ENCODE peak calls at places on chromosomes 11 and 22, in seven cellular contexts. T is naive thymus-derived CD8-positive, alpha-beta T cell; X is AG09319; E is transverse colon; D is activated naive CD8-positive, alpha-beta T cell treated with anti-CD3 and anti-CD28 coated beads for 36 hours; U is mucosa of gallbladder; M is colonic mucosa. B is an unnamed sample.

GRCh38 chr22:25027052-25027525 is 74.6 kb downstream of the KIAA1671 start:
- DNase-seq in T (no peak), X (no peak), E (peak), D (no peak), U (no peak), M (peak), B (no peak)

GRCh38 chr11:58577441-58578135 is 1.3 kb upstream of the ZFP91 start:
- DNase-seq in T (no peak), X (peak), E (peak), D (peak), U (peak), M (peak), B (no peak)

GRCh38 chr22:37137903-37138665 is 11.6 kb downstream of the IL2RB start:
- DNase-seq in T (no peak), X (no peak), E (no peak), D (no peak), U (no peak), M (no peak), B (no peak)

GRCh38 chr11:128026596-128026995 is 560.8 kb downstream of the ETS1 start:
- DNase-seq in T (no peak), X (peak), E (no peak), D (no peak), U (no peak), M (no peak), B (peak)

GRCh38 chr11:19827399-19828135 is 114.9 kb downstream of the NAV2 start:
- DNase-seq in T (no peak), X (no peak), E (no peak), D (no peak), U (no peak), M (peak), B (no peak)

GRCh38 chr11:1563149-1563638 is 8.9 kb downstream of the DUSP8 start:
- DNase-seq in T (no peak), X (no peak), E (no peak), D (no peak), U (no peak), M (no peak), B (no peak)

GRCh38 chr11:131609921-131610320 is 239.5 kb downstream of the NTM start:
- DNase-seq in T (no peak), X (no peak), E (no peak), D (no peak), U (no peak), M (no peak), B (no peak)

GRCh38 chr11:64339754-64340408 is at the start of gene CCDC88B:
- DNase-seq in T (peak), X (no peak), E (peak), D (peak), U (peak), M (peak), B (no peak)

GRCh38 chr22:47021371-47022074 is 259.1 kb downstream of the TBC1D22A start:
- DNase-seq in T (no peak), X (no peak), E (no peak), D (no peak), U (no peak), M (no peak), B (no peak)

GRCh38 chr11:44592125-44592643 is 26.7 kb downstream of the CD82 start:
- DNase-seq in T (no peak), X (no peak), E (peak), D (no peak), U (peak), M (no peak), B (no peak)

GRCh38 chr11:86141645-86142569 is 73.0 kb upstream of the PICALM start:
- DNase-seq in T (no peak), X (no peak), E (no peak), D (no peak), U (no peak), M (no peak), B (no peak)

GRCh38 chr11:121448431-121448941 is 3.6 kb upstream of the SORL1 start:
- DNase-seq in T (no peak), X (no peak), E (no peak), D (peak), U (no peak), M (no peak), B (no peak)

GRCh38 chr11:65524010-65524746 is 705 bp upstream of the SCYL1 start:
- DNase-seq in T (no peak), X (no peak), E (peak), D (no peak), U (no peak), M (peak), B (no peak)

GRCh38 chr11:96390403-96390830 is 604 bp downstream of the JRKL start:
- DNase-seq in T (no peak), X (no peak), E (no peak), D (no peak), U (no peak), M (no peak), B (no peak)

GRCh38 chr11:78080818-78081495 is 1.3 kb upstream of the NDUFC2 start:
- DNase-seq in T (no peak), X (no peak), E (no peak), D (no peak), U (no peak), M (no peak), B (no peak)

GRCh38 chr11:68838572-68838964 is 3.1 kb downstream of the CPT1A start:
- DNase-seq in T (no peak), X (no peak), E (no peak), D (peak), U (no peak), M (no peak), B (no peak)

GRCh38 chr22:50674606-50675552 is 2.3 kb downstream of the SHANK3 start:
- DNase-seq in T (peak), X (no peak), E (peak), D (peak), U (peak), M (peak), B (no peak)

GRCh38 chr11:129840236-129840635 is 24.6 kb downstream of the TMEM45B start:
- DNase-seq in T (no peak), X (no peak), E (peak), D (no peak), U (peak), M (peak), B (no peak)

GRCh38 chr11:8722156-8722555 is 39.6 kb downstream of the RPL27A start:
- DNase-seq in T (no peak), X (no peak), E (no peak), D (no peak), U (no peak), M (peak), B (no peak)

GRCh38 chr11:60910711-60911366 is 3.1 kb upstream of the TMEM109 start:
- DNase-seq in T (no peak), X (no peak), E (no peak), D (no peak), U (no peak), M (no peak), B (no peak)

GRCh38 chr22:43993072-43993760 is 30.9 kb upstream of the PARVB start:
- DNase-seq in T (peak), X (peak), E (peak), D (peak), U (peak), M (peak), B (no peak)

GRCh38 chr11:7612056-7612660 is 61.1 kb downstream of the CYB5R2 start:
- DNase-seq in T (no peak), X (no peak), E (no peak), D (no peak), U (no peak), M (no peak), B (no peak)

GRCh38 chr11:34936945-34937344 is 20.5 kb downstream of the PDHX start:
- DNase-seq in T (no peak), X (no peak), E (no peak), D (no peak), U (no peak), M (no peak), B (no peak)

GRCh38 chr11:67300756-67301312 is 2.5 kb upstream of the SSH3 start:
- DNase-seq in T (no peak), X (no peak), E (peak), D (no peak), U (no peak), M (peak), B (no peak)

GRCh38 chr11:575324-575995 is 810 bp upstream of the PHRF1 start:
- DNase-seq in T (no peak), X (no peak), E (no peak), D (no peak), U (no peak), M (peak), B (peak)

GRCh38 chr11:72239849-72240460 is 4.0 kb downstream of the PHOX2A start:
- DNase-seq in T (no peak), X (no peak), E (peak), D (peak), U (peak), M (peak), B (no peak)

GRCh38 chr11:5807580-5807979 is 1.1 kb upstream of the OR52N2 start:
- DNase-seq in T (no peak), X (no peak), E (no peak), D (no peak), U (no peak), M (no peak), B (no peak)

GRCh38 chr22:49826603-49827306 is 918 bp downstream of the BRD1 start:
- DNase-seq in T (peak), X (no peak), E (peak), D (peak), U (peak), M (peak), B (peak)

GRCh38 chr11:111935331-111936044 is 1.7 kb upstream of the DIXDC1 start:
- DNase-seq in T (no peak), X (no peak), E (no peak), D (peak), U (no peak), M (no peak), B (peak)

GRCh38 chr22:33706100-33706499 is 214.2 kb downstream of the LARGE1 start:
- DNase-seq in T (no peak), X (no peak), E (no peak), D (no peak), U (no peak), M (no peak), B (no peak)

B was measured in left lobe of liver.